ENCODE peak calls at places on chromosome 17, in seven cellular contexts. One of them, this sample, is unnamed.

GRCh38 chr17:19645608-19646250 is 2.8 kb upstream of the ALDH3A2 start:
- DNase-seq in GM10248: peak; percentile 62
- DNase-seq in tibial nerve: peak; percentile 39
- DNase-seq in keratinocyte: no peak
- DNase-seq in testis: peak; percentile 69
- DNase-seq in MCF 10A: peak; percentile 55
- DNase-seq in mucosa of descending colon: peak; percentile 78
- DNase-seq in this sample: no peak

GRCh38 chr17:44293509-44294226 is 14.7 kb upstream of the RUNDC3A start:
- DNase-seq in tibial nerve: no peak
- DNase-seq in testis: no peak
- DNase-seq in keratinocyte: no peak
- DNase-seq in mucosa of descending colon: no peak
- DNase-seq in GM10248: peak; percentile 33
- DNase-seq in MCF 10A: no peak
- DNase-seq in this sample: no peak

GRCh38 chr17:18999911-19000310 is 4.7 kb downstream of the FAM83G start:
- DNase-seq in testis: no peak
- DNase-seq in MCF 10A: no peak
- DNase-seq in mucosa of descending colon: no peak
- DNase-seq in tibial nerve: no peak
- DNase-seq in keratinocyte: no peak
- DNase-seq in GM10248: no peak
- DNase-seq in this sample: no peak

GRCh38 chr17:50632637-50633036 is 2.0 kb upstream of the ABCC3 start:
- DNase-seq in tibial nerve: no peak
- DNase-seq in testis: no peak
- DNase-seq in MCF 10A: no peak
- DNase-seq in mucosa of descending colon: no peak
- DNase-seq in GM10248: no peak
- DNase-seq in keratinocyte: no peak
- DNase-seq in this sample: no peak

GRCh38 chr17:74011963-74012362 is 191.5 kb upstream of the RPL38 start:
- DNase-seq in mucosa of descending colon: no peak
- DNase-seq in keratinocyte: no peak
- DNase-seq in tibial nerve: no peak
- DNase-seq in MCF 10A: no peak
- DNase-seq in GM10248: no peak
- DNase-seq in testis: no peak
- DNase-seq in this sample: no peak

GRCh38 chr17:17363638-17364337 is 60.6 kb downstream of the NT5M start:
- DNase-seq in keratinocyte: no peak
- DNase-seq in MCF 10A: no peak
- DNase-seq in mucosa of descending colon: peak; percentile 43
- DNase-seq in testis: no peak
- DNase-seq in tibial nerve: no peak
- DNase-seq in GM10248: no peak
- DNase-seq in this sample: no peak

GRCh38 chr17:78559749-78560368 is 17.3 kb downstream of the DNAH17 start:
- DNase-seq in tibial nerve: no peak
- DNase-seq in MCF 10A: no peak
- DNase-seq in keratinocyte: no peak
- DNase-seq in mucosa of descending colon: peak; percentile 56
- DNase-seq in testis: no peak
- DNase-seq in GM10248: no peak
- DNase-seq in this sample: no peak

GRCh38 chr17:49549691-49550678 is 25.7 kb upstream of the NXPH3 start:
- DNase-seq in GM10248: peak; percentile 23
- DNase-seq in keratinocyte: no peak
- DNase-seq in tibial nerve: no peak
- DNase-seq in testis: no peak
- DNase-seq in MCF 10A: no peak
- DNase-seq in mucosa of descending colon: no peak
- DNase-seq in this sample: no peak

GRCh38 chr17:6577686-6578263 is 21.4 kb upstream of the PITPNM3 start:
- DNase-seq in testis: no peak
- DNase-seq in GM10248: no peak
- DNase-seq in tibial nerve: no peak
- DNase-seq in keratinocyte: peak; percentile 80
- DNase-seq in MCF 10A: peak; percentile 89
- DNase-seq in mucosa of descending colon: peak; percentile 74
- DNase-seq in this sample: no peak

GRCh38 chr17:66541461-66542182 is 239.2 kb downstream of the PRKCA start:
- DNase-seq in GM10248: peak; percentile 50
- DNase-seq in mucosa of descending colon: no peak
- DNase-seq in MCF 10A: no peak
- DNase-seq in tibial nerve: no peak
- DNase-seq in testis: peak; percentile 30
- DNase-seq in keratinocyte: no peak
- DNase-seq in this sample: no peak

GRCh38 chr17:57957120-57957850 is 2.1 kb upstream of the CUEDC1 start:
- DNase-seq in tibial nerve: no peak
- DNase-seq in MCF 10A: no peak
- DNase-seq in GM10248: no peak
- DNase-seq in keratinocyte: no peak
- DNase-seq in mucosa of descending colon: no peak
- DNase-seq in testis: no peak
- DNase-seq in this sample: peak; percentile 58

GRCh38 chr17:57953703-57954420 is 1.4 kb downstream of the CUEDC1 start:
- DNase-seq in GM10248: no peak
- DNase-seq in tibial nerve: no peak
- DNase-seq in keratinocyte: no peak
- DNase-seq in MCF 10A: no peak
- DNase-seq in mucosa of descending colon: no peak
- DNase-seq in testis: no peak
- DNase-seq in this sample: no peak

GRCh38 chr17:57956311-57957119 is 1.3 kb upstream of the CUEDC1 start:
- DNase-seq in GM10248: peak; percentile 67
- DNase-seq in tibial nerve: no peak
- DNase-seq in testis: no peak
- DNase-seq in keratinocyte: no peak
- DNase-seq in MCF 10A: no peak
- DNase-seq in mucosa of descending colon: no peak
- DNase-seq in this sample: peak; percentile 67

GRCh38 chr17:57954421-57955182 is 610 bp downstream of the CUEDC1 start:
- DNase-seq in mucosa of descending colon: peak; percentile 64
- DNase-seq in GM10248: no peak
- DNase-seq in keratinocyte: no peak
- DNase-seq in tibial nerve: peak; percentile 67
- DNase-seq in MCF 10A: peak; percentile 39
- DNase-seq in testis: peak; percentile 60
- DNase-seq in this sample: peak; percentile 91

GRCh38 chr17:57955183-57955952 is at the start of gene CUEDC1:
- DNase-seq in mucosa of descending colon: peak; percentile 80
- DNase-seq in keratinocyte: no peak
- DNase-seq in MCF 10A: peak; percentile 53
- DNase-seq in tibial nerve: peak; percentile 53
- DNase-seq in GM10248: peak; percentile 83
- DNase-seq in testis: peak; percentile 68
- DNase-seq in this sample: peak; percentile 87
- TF ChIP-seq CTCF in mucosa of descending colon: no peak
- TF ChIP-seq CTCF in keratinocyte: peak; percentile 67
- TF ChIP-seq CTCF in MCF 10A: peak; percentile 23
- TF ChIP-seq CTCF in tibial nerve: peak; percentile 57
- TF ChIP-seq CTCF in GM10248: peak; percentile 34
- TF ChIP-seq CTCF in testis: peak; percentile 1
- TF ChIP-seq CTCF in this sample: peak; percentile 20

GRCh38 chr17:41965694-41966375 is 760 bp upstream of the CNP start:
- DNase-seq in testis: peak; percentile 77
- DNase-seq in tibial nerve: no peak
- DNase-seq in mucosa of descending colon: peak; percentile 90
- DNase-seq in GM10248: peak; percentile 77
- DNase-seq in keratinocyte: peak; percentile 77
- DNase-seq in MCF 10A: peak; percentile 92
- DNase-seq in this sample: peak; percentile 80

GRCh38 chr17:41959336-41960095 is 7.1 kb upstream of the CNP start:
- DNase-seq in mucosa of descending colon: no peak
- DNase-seq in keratinocyte: no peak
- DNase-seq in testis: peak; percentile 77
- DNase-seq in MCF 10A: peak; percentile 55
- DNase-seq in GM10248: no peak
- DNase-seq in tibial nerve: no peak
- DNase-seq in this sample: no peak

GRCh38 chr17:41962111-41962510 is 4.5 kb upstream of the CNP start:
- DNase-seq in testis: no peak
- DNase-seq in MCF 10A: no peak
- DNase-seq in keratinocyte: no peak
- DNase-seq in mucosa of descending colon: no peak
- DNase-seq in GM10248: no peak
- DNase-seq in tibial nerve: no peak
- DNase-seq in this sample: no peak

GRCh38 chr17:41966453-41967140 is at the start of gene CNP:
- DNase-seq in tibial nerve: peak; percentile 83
- DNase-seq in keratinocyte: peak; percentile 30
- DNase-seq in MCF 10A: peak; percentile 88
- DNase-seq in mucosa of descending colon: peak; percentile 92
- DNase-seq in testis: peak; percentile 94
- DNase-seq in GM10248: peak; percentile 97
- DNase-seq in this sample: peak; percentile 92

GRCh38 chr17:41962768-41963434 is 3.7 kb upstream of the CNP start:
- DNase-seq in tibial nerve: peak; percentile 82
- DNase-seq in MCF 10A: peak; percentile 59
- DNase-seq in keratinocyte: no peak
- DNase-seq in mucosa of descending colon: peak; percentile 90
- DNase-seq in testis: peak; percentile 88
- DNase-seq in GM10248: peak; percentile 85
- DNase-seq in this sample: peak; percentile 80
- TF ChIP-seq CTCF in tibial nerve: peak; percentile 86
- TF ChIP-seq CTCF in MCF 10A: peak; percentile 92
- TF ChIP-seq CTCF in keratinocyte: peak; percentile 98
- TF ChIP-seq CTCF in mucosa of descending colon: peak; percentile 63
- TF ChIP-seq CTCF in testis: peak; percentile 84
- TF ChIP-seq CTCF in GM10248: peak; percentile 96
- TF ChIP-seq CTCF in this sample: peak; percentile 79

DNA sequence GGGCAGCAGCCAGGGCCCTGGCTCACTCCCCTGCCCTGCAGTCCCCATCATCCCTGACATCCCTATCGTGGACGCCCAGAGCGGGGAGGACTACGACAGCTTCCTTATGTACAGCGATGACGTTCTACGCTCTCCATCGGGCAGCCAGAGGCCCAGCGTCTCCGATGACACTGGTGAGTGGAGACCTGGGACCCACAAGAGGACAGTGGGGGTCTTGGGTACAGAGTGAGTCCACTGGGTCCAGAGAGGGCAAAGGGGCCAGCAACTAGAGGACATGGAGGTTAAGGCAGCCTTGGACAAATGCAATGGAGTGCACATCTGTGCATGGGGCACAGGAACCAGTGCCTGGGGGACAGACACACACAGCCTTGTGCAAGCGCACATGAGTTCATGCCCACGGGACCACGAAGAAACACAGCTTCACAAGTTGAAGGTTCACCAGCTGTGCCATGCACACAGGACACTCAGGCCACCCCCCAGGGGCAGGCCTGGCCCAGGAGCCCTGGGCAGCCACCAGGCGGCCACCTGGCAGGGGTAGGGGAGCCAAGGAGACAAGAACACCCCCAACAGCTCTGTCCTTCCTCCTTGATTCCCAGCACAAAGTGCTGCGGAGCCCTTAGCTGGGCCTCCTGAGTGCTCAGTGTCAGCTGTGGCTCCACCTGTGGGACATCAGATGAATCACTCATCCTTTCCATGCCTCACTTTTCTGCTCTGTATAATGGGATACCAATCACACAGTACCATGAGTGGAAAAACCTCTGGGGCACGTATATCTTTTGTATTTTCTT is 12.4 kb downstream of the GALK1 start:
- DNase-seq in mucosa of descending colon: no peak
- DNase-seq in tibial nerve: no peak
- DNase-seq in keratinocyte: no peak
- DNase-seq in testis: no peak
- DNase-seq in MCF 10A: no peak
- DNase-seq in GM10248: peak; percentile 65
- DNase-seq in this sample: no peak
- TF ChIP-seq CTCF in mucosa of descending colon: no peak
- TF ChIP-seq CTCF in tibial nerve: no peak
- TF ChIP-seq CTCF in keratinocyte: peak; percentile 28
- TF ChIP-seq CTCF in testis: no peak
- TF ChIP-seq CTCF in MCF 10A: no peak
- TF ChIP-seq CTCF in GM10248: peak; percentile 50
- TF ChIP-seq CTCF in this sample: no peak

GRCh38 chr17:80103061-80103481 is 1.7 kb downstream of the GAA start:
- DNase-seq in GM10248: no peak
- DNase-seq in mucosa of descending colon: no peak
- DNase-seq in keratinocyte: no peak
- DNase-seq in testis: no peak
- DNase-seq in MCF 10A: peak; percentile 22
- DNase-seq in tibial nerve: no peak
- DNase-seq in this sample: no peak
- TF ChIP-seq CTCF in GM10248: no peak
- TF ChIP-seq CTCF in mucosa of descending colon: no peak
- TF ChIP-seq CTCF in keratinocyte: peak; percentile 20
- TF ChIP-seq CTCF in testis: no peak
- TF ChIP-seq CTCF in MCF 10A: no peak
- TF ChIP-seq CTCF in tibial nerve: no peak
- TF ChIP-seq CTCF in this sample: no peak

GRCh38 chr17:68511671-68512246 is 471 bp upstream of the PRKAR1A start:
- DNase-seq in testis: peak; percentile 89
- DNase-seq in tibial nerve: peak; percentile 69
- DNase-seq in keratinocyte: no peak
- DNase-seq in MCF 10A: peak; percentile 75
- DNase-seq in GM10248: peak; percentile 80
- DNase-seq in mucosa of descending colon: peak; percentile 75
- DNase-seq in this sample: peak; percentile 90
- TF ChIP-seq CTCF in testis: no peak
- TF ChIP-seq CTCF in tibial nerve: peak; percentile 6
- TF ChIP-seq CTCF in keratinocyte: no peak
- TF ChIP-seq CTCF in MCF 10A: no peak
- TF ChIP-seq CTCF in GM10248: no peak
- TF ChIP-seq CTCF in mucosa of descending colon: no peak
- TF ChIP-seq CTCF in this sample: no peak

GRCh38 chr17:42980766-42981397 is 517 bp downstream of the RUNDC1 start:
- DNase-seq in testis: peak; percentile 72
- DNase-seq in GM10248: peak; percentile 78
- DNase-seq in mucosa of descending colon: peak; percentile 68
- DNase-seq in MCF 10A: peak; percentile 50
- DNase-seq in keratinocyte: no peak
- DNase-seq in tibial nerve: no peak
- DNase-seq in this sample: no peak

GRCh38 chr17:42985225-42985624 is 4.9 kb downstream of the RUNDC1 start:
- DNase-seq in MCF 10A: no peak
- DNase-seq in testis: no peak
- DNase-seq in GM10248: peak; percentile 69
- DNase-seq in keratinocyte: no peak
- DNase-seq in mucosa of descending colon: no peak
- DNase-seq in tibial nerve: no peak
- DNase-seq in this sample: no peak

GRCh38 chr17:42982266-42982665 is 1.9 kb downstream of the RUNDC1 start:
- DNase-seq in tibial nerve: no peak
- DNase-seq in MCF 10A: no peak
- DNase-seq in GM10248: no peak
- DNase-seq in keratinocyte: no peak
- DNase-seq in mucosa of descending colon: no peak
- DNase-seq in testis: no peak
- DNase-seq in this sample: no peak

GRCh38 chr17:42980274-42980765 is at the start of gene RUNDC1:
- DNase-seq in GM10248: peak; percentile 95
- DNase-seq in keratinocyte: no peak
- DNase-seq in MCF 10A: peak; percentile 86
- DNase-seq in mucosa of descending colon: peak; percentile 99
- DNase-seq in tibial nerve: peak; percentile 90
- DNase-seq in testis: peak; percentile 96
- DNase-seq in this sample: peak; percentile 92

GRCh38 chr17:42984486-42984885 is 4.1 kb downstream of the RUNDC1 start:
- DNase-seq in MCF 10A: no peak
- DNase-seq in mucosa of descending colon: no peak
- DNase-seq in GM10248: no peak
- DNase-seq in tibial nerve: no peak
- DNase-seq in keratinocyte: no peak
- DNase-seq in testis: no peak
- DNase-seq in this sample: no peak
- TF ChIP-seq CTCF in MCF 10A: no peak
- TF ChIP-seq CTCF in mucosa of descending colon: no peak
- TF ChIP-seq CTCF in GM10248: no peak
- TF ChIP-seq CTCF in tibial nerve: no peak
- TF ChIP-seq CTCF in keratinocyte: no peak
- TF ChIP-seq CTCF in testis: no peak
- TF ChIP-seq CTCF in this sample: no peak